ENCODE peak calls at places on chromosomes 1 and 21, in four cellular contexts. One of them, this sample, is unnamed.
A peak's percentile ranks its signal among the peaks of the same experiment; 100 is the strongest.

GRCh38 chr1:157403203-157403602 is 149.1 kb downstream of the FCRL5 start:
- DNase-seq in OCI-LY7: peak; percentile 48
- DNase-seq in GM23338: peak; percentile 70
- DNase-seq in progenitor cell of endocrine pancreas: no peak
- DNase-seq in this sample: no peak

GRCh38 chr1:245234217-245235120 is 79.7 kb downstream of the KIF26B start:
- DNase-seq in OCI-LY7: no peak
- DNase-seq in progenitor cell of endocrine pancreas: no peak
- DNase-seq in GM23338: peak; percentile 79
- DNase-seq in this sample: no peak

GRCh38 chr1:46248122-46248920 is 758 bp downstream of the RAD54L start:
- DNase-seq in OCI-LY7: peak; percentile 73
- DNase-seq in progenitor cell of endocrine pancreas: no peak
- DNase-seq in GM23338: peak; percentile 85
- DNase-seq in this sample: peak; percentile 58

GRCh38 chr1:201988593-201988992 is 6.1 kb downstream of the RNPEP start:
- DNase-seq in GM23338: no peak
- DNase-seq in progenitor cell of endocrine pancreas: no peak
- DNase-seq in OCI-LY7: no peak
- DNase-seq in this sample: no peak

GRCh38 chr1:53576381-53576801 is 117.2 kb downstream of the DMRTB1 start:
- DNase-seq in GM23338: no peak
- DNase-seq in progenitor cell of endocrine pancreas: no peak
- DNase-seq in OCI-LY7: no peak
- DNase-seq in this sample: no peak

GRCh38 chr21:37043818-37044217 is 29.1 kb downstream of the PIGP start:
- DNase-seq in GM23338: no peak
- DNase-seq in OCI-LY7: no peak
- DNase-seq in progenitor cell of endocrine pancreas: no peak
- DNase-seq in this sample: no peak

GRCh38 chr1:113325039-113325438 is 65.3 kb upstream of the MAGI3 start:
- DNase-seq in OCI-LY7: no peak
- DNase-seq in progenitor cell of endocrine pancreas: no peak
- DNase-seq in GM23338: no peak
- DNase-seq in this sample: no peak

GRCh38 chr1:53477626-53478025 is 18.4 kb downstream of the DMRTB1 start:
- DNase-seq in GM23338: no peak
- DNase-seq in progenitor cell of endocrine pancreas: no peak
- DNase-seq in OCI-LY7: no peak
- DNase-seq in this sample: no peak

GRCh38 chr1:198096390-198096789 is 60.4 kb upstream of the NEK7 start:
- DNase-seq in GM23338: peak; percentile 41
- DNase-seq in progenitor cell of endocrine pancreas: no peak
- DNase-seq in OCI-LY7: no peak
- DNase-seq in this sample: no peak

GRCh38 chr1:213135572-213135971 is 84.5 kb downstream of the RPS6KC1 start:
- DNase-seq in OCI-LY7: no peak
- DNase-seq in GM23338: no peak
- DNase-seq in progenitor cell of endocrine pancreas: no peak
- DNase-seq in this sample: no peak

GRCh38 chr21:23853796-23854379 is 1753.4 kb downstream of the MRPL39 start:
- DNase-seq in OCI-LY7: peak; percentile 2
- DNase-seq in progenitor cell of endocrine pancreas: no peak
- DNase-seq in GM23338: peak; percentile 45
- DNase-seq in this sample: peak; percentile 25

GRCh38 chr1:32351859-32352745 is 10.2 kb downstream of the FAM229A start:
- DNase-seq in OCI-LY7: no peak
- DNase-seq in progenitor cell of endocrine pancreas: no peak
- DNase-seq in GM23338: peak; percentile 41
- DNase-seq in this sample: no peak

GRCh38 chr1:200774311-200774710 is 35.6 kb downstream of the CAMSAP2 start:
- DNase-seq in progenitor cell of endocrine pancreas: no peak
- DNase-seq in OCI-LY7: no peak
- DNase-seq in GM23338: no peak
- DNase-seq in this sample: no peak

GRCh38 chr21:36710729-36711048 is 11.8 kb downstream of the SIM2 start:
- DNase-seq in GM23338: peak; percentile 54
- DNase-seq in OCI-LY7: peak; percentile 1
- DNase-seq in progenitor cell of endocrine pancreas: no peak
- DNase-seq in this sample: no peak

GRCh38 chr21:27173052-27173451 is 206.2 kb upstream of the ADAMTS5 start:
- DNase-seq in progenitor cell of endocrine pancreas: no peak
- DNase-seq in OCI-LY7: no peak
- DNase-seq in GM23338: no peak
- DNase-seq in this sample: no peak

GRCh38 chr1:29798699-29799566 is 562.6 kb downstream of the PTPRU start:
- DNase-seq in GM23338: no peak
- DNase-seq in progenitor cell of endocrine pancreas: no peak
- DNase-seq in OCI-LY7: no peak
- DNase-seq in this sample: no peak

GRCh38 chr1:222821239-222821638 is 6.4 kb downstream of the DISP1 start:
- DNase-seq in OCI-LY7: no peak
- DNase-seq in GM23338: no peak
- DNase-seq in progenitor cell of endocrine pancreas: no peak
- DNase-seq in this sample: no peak

GRCh38 chr1:26288311-26288941 is 8.5 kb downstream of the SH3BGRL3 start:
- DNase-seq in progenitor cell of endocrine pancreas: no peak
- DNase-seq in GM23338: no peak
- DNase-seq in OCI-LY7: peak; percentile 83
- DNase-seq in this sample: peak; percentile 90

GRCh38 chr1:201214461-201214860 is 23.8 kb downstream of the IGFN1 start:
- DNase-seq in OCI-LY7: no peak
- DNase-seq in GM23338: peak; percentile 66
- DNase-seq in progenitor cell of endocrine pancreas: no peak
- DNase-seq in this sample: peak; percentile 14

GRCh38 chr1:10635385-10635896 is 160.7 kb downstream of the PEX14 start:
- DNase-seq in GM23338: no peak
- DNase-seq in OCI-LY7: no peak
- DNase-seq in progenitor cell of endocrine pancreas: no peak
- DNase-seq in this sample: no peak

GRCh38 chr1:41501581-41501980 is 17.1 kb upstream of the EDN2 start:
- DNase-seq in progenitor cell of endocrine pancreas: no peak
- DNase-seq in OCI-LY7: no peak
- DNase-seq in GM23338: no peak
- DNase-seq in this sample: no peak

GRCh38 chr1:176829261-176829976 is 335.1 kb downstream of the ASTN1 start:
- DNase-seq in GM23338: no peak
- DNase-seq in OCI-LY7: no peak
- DNase-seq in progenitor cell of endocrine pancreas: no peak
- DNase-seq in this sample: no peak

GRCh38 chr1:87224209-87224608 is 104.5 kb upstream of the LMO4 start:
- DNase-seq in GM23338: no peak
- DNase-seq in OCI-LY7: no peak
- DNase-seq in progenitor cell of endocrine pancreas: no peak
- DNase-seq in this sample: no peak

GRCh38 chr1:193176788-193177187 is 9.6 kb downstream of the B3GALT2 start:
- DNase-seq in progenitor cell of endocrine pancreas: no peak
- DNase-seq in GM23338: no peak
- DNase-seq in OCI-LY7: no peak
- DNase-seq in this sample: no peak

GRCh38 chr1:37755290-37755689 is 9.6 kb downstream of the EPHA10 start:
- DNase-seq in progenitor cell of endocrine pancreas: no peak
- DNase-seq in GM23338: no peak
- DNase-seq in OCI-LY7: no peak
- DNase-seq in this sample: peak; percentile 54

GRCh38 chr1:172278478-172278877 is 142.0 kb upstream of the C1orf105 start:
- DNase-seq in OCI-LY7: no peak
- DNase-seq in progenitor cell of endocrine pancreas: no peak
- DNase-seq in GM23338: peak; percentile 36
- DNase-seq in this sample: no peak

GRCh38 chr21:38796426-38796825 is 9.3 kb upstream of the ETS2 start:
- DNase-seq in progenitor cell of endocrine pancreas: no peak
- DNase-seq in GM23338: no peak
- DNase-seq in OCI-LY7: no peak
- DNase-seq in this sample: peak; percentile 60
- TF ChIP-seq CTCF in progenitor cell of endocrine pancreas: no peak
- TF ChIP-seq CTCF in GM23338: no peak
- TF ChIP-seq CTCF in OCI-LY7: no peak
- TF ChIP-seq CTCF in this sample: no peak

GRCh38 chr21:16829532-16829931 is 683.3 kb upstream of the CXADR start:
- DNase-seq in progenitor cell of endocrine pancreas: no peak
- DNase-seq in OCI-LY7: no peak
- DNase-seq in GM23338: peak; percentile 63
- DNase-seq in this sample: no peak
- TF ChIP-seq CTCF in progenitor cell of endocrine pancreas: no peak
- TF ChIP-seq CTCF in OCI-LY7: no peak
- TF ChIP-seq CTCF in GM23338: no peak
- TF ChIP-seq CTCF in this sample: no peak

DNA sequence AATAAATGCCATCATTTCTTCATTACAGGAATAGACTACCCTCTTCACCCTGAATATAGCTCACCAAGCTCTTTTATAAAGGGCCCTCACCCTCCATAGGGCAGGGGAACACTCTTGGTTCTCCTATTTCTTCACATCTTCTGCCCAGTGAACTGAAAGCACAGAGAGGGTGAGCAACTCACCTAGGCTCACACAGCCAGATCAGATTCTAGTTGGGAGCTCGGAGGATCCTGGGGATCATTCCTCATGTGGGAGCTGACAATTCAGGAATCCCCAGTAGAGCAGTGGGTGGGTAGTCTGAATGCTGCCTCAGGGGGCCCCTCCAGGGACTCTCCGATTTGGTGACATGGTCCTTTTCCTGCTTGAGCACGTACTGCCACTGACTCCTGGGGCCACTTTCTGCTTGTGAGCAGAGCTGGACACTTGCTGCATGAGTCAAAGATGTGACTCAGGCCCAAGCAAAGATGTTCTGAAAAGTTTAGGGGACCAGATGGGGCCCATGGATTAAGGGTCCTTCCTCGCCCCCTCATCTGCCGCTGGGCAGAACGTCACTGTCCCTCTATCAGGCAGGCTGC is 63.7 kb upstream of the WNT4 start:
- DNase-seq in GM23338: no peak
- DNase-seq in progenitor cell of endocrine pancreas: no peak
- DNase-seq in OCI-LY7: no peak
- DNase-seq in this sample: no peak
- TF ChIP-seq CTCF in GM23338: no peak
- TF ChIP-seq CTCF in progenitor cell of endocrine pancreas: no peak
- TF ChIP-seq CTCF in OCI-LY7: no peak
- TF ChIP-seq CTCF in this sample: no peak

GRCh38 chr1:40432644-40433385 is 17.5 kb upstream of the ZFP69B start:
- DNase-seq in OCI-LY7: no peak
- DNase-seq in GM23338: no peak
- DNase-seq in progenitor cell of endocrine pancreas: no peak
- DNase-seq in this sample: no peak

GRCh38 chr1:40435876-40436275 is 14.4 kb upstream of the ZFP69B start:
- DNase-seq in GM23338: no peak
- DNase-seq in progenitor cell of endocrine pancreas: no peak
- DNase-seq in OCI-LY7: no peak
- DNase-seq in this sample: no peak

GRCh38 chr1:40439247-40439646 is 11.0 kb upstream of the ZFP69B start:
- DNase-seq in progenitor cell of endocrine pancreas: no peak
- DNase-seq in OCI-LY7: no peak
- DNase-seq in GM23338: no peak
- DNase-seq in this sample: no peak

GRCh38 chr1:40435471-40435870 is 14.8 kb upstream of the ZFP69B start:
- DNase-seq in OCI-LY7: no peak
- DNase-seq in progenitor cell of endocrine pancreas: no peak
- DNase-seq in GM23338: no peak
- DNase-seq in this sample: no peak

GRCh38 chr1:40438391-40439015 is 11.8 kb upstream of the ZFP69B start:
- DNase-seq in OCI-LY7: peak; percentile 62
- DNase-seq in progenitor cell of endocrine pancreas: no peak
- DNase-seq in GM23338: peak; percentile 73
- DNase-seq in this sample: peak; percentile 37
- TF ChIP-seq CTCF in OCI-LY7: peak; percentile 96
- TF ChIP-seq CTCF in progenitor cell of endocrine pancreas: peak; percentile 76
- TF ChIP-seq CTCF in GM23338: peak; percentile 74
- TF ChIP-seq CTCF in this sample: peak; percentile 82

GRCh38 chr21:42466700-42467612 is 29.1 kb downstream of the RSPH1 start:
- DNase-seq in GM23338: peak; percentile 60
- DNase-seq in progenitor cell of endocrine pancreas: no peak
- DNase-seq in OCI-LY7: peak; percentile 58
- DNase-seq in this sample: peak; percentile 51
- TF ChIP-seq CTCF in GM23338: peak; percentile 35
- TF ChIP-seq CTCF in progenitor cell of endocrine pancreas: peak; percentile 28
- TF ChIP-seq CTCF in OCI-LY7: peak; percentile 66
- TF ChIP-seq CTCF in this sample: no peak

GRCh38 chr1:119449964-119450363 is 35.0 kb downstream of the HSD3B2 start:
- DNase-seq in OCI-LY7: no peak
- DNase-seq in progenitor cell of endocrine pancreas: no peak
- DNase-seq in GM23338: peak; percentile 86
- DNase-seq in this sample: no peak
- TF ChIP-seq CTCF in OCI-LY7: no peak
- TF ChIP-seq CTCF in progenitor cell of endocrine pancreas: peak; percentile 13
- TF ChIP-seq CTCF in GM23338: peak; percentile 64
- TF ChIP-seq CTCF in this sample: no peak

DNA sequence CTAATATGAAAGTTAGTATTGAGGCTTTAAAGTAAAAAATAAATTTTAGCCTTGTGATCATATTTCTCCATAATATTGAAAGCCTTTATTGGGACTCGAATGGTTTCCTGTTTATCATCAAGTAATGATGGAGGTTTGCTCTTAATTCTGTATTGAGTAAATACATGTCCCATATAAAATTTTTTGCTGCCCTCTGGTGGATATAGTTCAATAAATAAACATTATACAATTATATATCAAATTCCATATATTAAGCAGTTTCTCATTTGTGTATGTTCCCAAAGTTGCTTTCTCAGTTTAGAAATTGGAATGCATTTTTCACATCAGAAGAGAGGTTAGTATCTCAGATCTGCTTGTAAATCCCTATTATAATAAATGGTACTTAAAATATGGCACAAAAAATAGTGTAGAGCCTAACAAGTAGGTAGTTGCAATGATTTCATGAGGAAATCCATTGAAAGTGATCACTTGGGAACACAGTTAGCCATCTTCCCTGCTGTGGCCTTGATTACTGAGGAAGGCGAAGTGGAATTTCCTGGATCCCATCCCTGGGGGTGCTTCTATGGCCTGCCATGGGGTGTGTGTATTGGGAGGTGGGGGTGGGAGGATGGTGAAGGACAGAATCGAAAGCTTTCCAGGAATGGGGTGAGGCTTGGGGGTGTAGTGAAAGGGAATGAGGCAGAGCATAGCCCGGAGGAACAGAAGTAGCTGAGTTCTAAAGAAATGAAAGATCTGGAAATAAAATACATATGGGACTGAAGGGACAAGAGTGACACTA is 84.1 kb upstream of the C21orf91 start:
- DNase-seq in GM23338: peak; percentile 39
- DNase-seq in OCI-LY7: peak; percentile 74
- DNase-seq in progenitor cell of endocrine pancreas: no peak
- DNase-seq in this sample: no peak
- TF ChIP-seq CTCF in GM23338: peak; percentile 22
- TF ChIP-seq CTCF in OCI-LY7: peak; percentile 74
- TF ChIP-seq CTCF in progenitor cell of endocrine pancreas: peak; percentile 24
- TF ChIP-seq CTCF in this sample: peak; percentile 62

GRCh38 chr1:85361106-85361505 is 84.7 kb upstream of the BCL10 start:
- DNase-seq in progenitor cell of endocrine pancreas: no peak
- DNase-seq in OCI-LY7: no peak
- DNase-seq in GM23338: no peak
- DNase-seq in this sample: no peak
- TF ChIP-seq CTCF in progenitor cell of endocrine pancreas: no peak
- TF ChIP-seq CTCF in OCI-LY7: no peak
- TF ChIP-seq CTCF in GM23338: no peak
- TF ChIP-seq CTCF in this sample: no peak